ENCODE peak calls at places on chromosome 16, in eight cellular contexts. Y is NK-92 treated with Interleukin-12 subunit alpha and Interleukin-12 subunit beta, amount 100 ng/mL, for 24 hours; Q is CD4-positive, alpha-beta T cell; R is NCI-H2029; Z is globus pallidus; B is osteocyte; T is GM19239; M is body of pancreas. F is an unnamed sample.

GRCh38 chr16:87951550-87952538 is 610 bp downstream of the BANP start:
- DNase-seq in Y (no peak), Q (no peak), R (no peak), Z (no peak), B (no peak), T (no peak), M (peak), F (no peak)

GRCh38 chr16:50234771-50235556 is 31.4 kb upstream of the ADCY7 start:
- DNase-seq in Y (no peak), Q (no peak), R (no peak), Z (no peak), B (no peak), T (no peak), M (no peak), F (no peak)

GRCh38 chr16:69937465-69937951 is 13.6 kb upstream of the CLEC18A start:
- DNase-seq in Y (no peak), Q (no peak), R (no peak), Z (peak), B (no peak), T (no peak), M (no peak), F (no peak)

GRCh38 chr16:75252946-75253911 is 1.8 kb upstream of the BCAR1 start:
- DNase-seq in Y (no peak), Q (no peak), R (no peak), Z (no peak), B (peak), T (no peak), M (peak), F (no peak)

GRCh38 chr16:3954411-3954921 is 74.0 kb upstream of the CREBBP start:
- DNase-seq in Y (no peak), Q (no peak), R (no peak), Z (no peak), B (no peak), T (no peak), M (no peak), F (no peak)

GRCh38 chr16:64969221-64969620 is 152.6 kb downstream of the CDH11 start:
- DNase-seq in Y (no peak), Q (no peak), R (no peak), Z (peak), B (no peak), T (no peak), M (no peak), F (no peak)

GRCh38 chr16:53600076-53600475 is 97.1 kb upstream of the AKTIP start:
- DNase-seq in Y (no peak), Q (no peak), R (no peak), Z (no peak), B (no peak), T (no peak), M (no peak), F (no peak)

GRCh38 chr16:70460737-70461261 is 6.4 kb downstream of the FCSK start:
- DNase-seq in Y (no peak), Q (no peak), R (no peak), Z (no peak), B (no peak), T (no peak), M (no peak), F (no peak)

GRCh38 chr16:31085371-31085770 is 3.4 kb downstream of the PRSS53 start:
- DNase-seq in Y (no peak), Q (no peak), R (no peak), Z (no peak), B (no peak), T (no peak), M (no peak), F (no peak)

GRCh38 chr16:84839054-84839453 is 19.3 kb downstream of the CRISPLD2 start:
- DNase-seq in Y (no peak), Q (no peak), R (no peak), Z (no peak), B (no peak), T (no peak), M (no peak), F (no peak)

GRCh38 chr16:17316005-17316404 is 154.8 kb downstream of the XYLT1 start:
- DNase-seq in Y (no peak), Q (no peak), R (no peak), Z (no peak), B (no peak), T (no peak), M (no peak), F (no peak)

GRCh38 chr16:87393680-87394055 is 1.5 kb downstream of the MAP1LC3B start:
- DNase-seq in Y (no peak), Q (no peak), R (no peak), Z (no peak), B (no peak), T (no peak), M (no peak), F (no peak)

GRCh38 chr16:4316103-4316731 is 350 bp downstream of the GLIS2 start:
- DNase-seq in Y (no peak), Q (no peak), R (no peak), Z (no peak), B (peak), T (no peak), M (no peak), F (no peak)

GRCh38 chr16:50146479-50147435 is 6.3 kb upstream of the TENT4B start:
- DNase-seq in Y (no peak), Q (no peak), R (peak), Z (no peak), B (no peak), T (no peak), M (peak), F (no peak)

GRCh38 chr16:84687715-84688114 is 12.1 kb upstream of the USP10 start:
- DNase-seq in Y (no peak), Q (no peak), R (no peak), Z (no peak), B (no peak), T (peak), M (no peak), F (no peak)

GRCh38 chr16:68992521-68992920 is 112.9 kb upstream of the HAS3 start:
- DNase-seq in Y (no peak), Q (no peak), R (no peak), Z (no peak), B (no peak), T (no peak), M (no peak), F (no peak)

GRCh38 chr16:30066882-30067583 is 1.5 kb downstream of the ALDOA start:
- DNase-seq in Y (no peak), Q (no peak), R (no peak), Z (no peak), B (no peak), T (no peak), M (peak), F (no peak)

GRCh38 chr16:9840761-9841665 is 341.2 kb downstream of the GRIN2A start:
- DNase-seq in Y (no peak), Q (no peak), R (no peak), Z (no peak), B (no peak), T (no peak), M (no peak), F (no peak)

GRCh38 chr16:921321-921905 is 49.4 kb downstream of the LMF1 start:
- DNase-seq in Y (no peak), Q (no peak), R (no peak), Z (peak), B (no peak), T (no peak), M (no peak), F (no peak)

GRCh38 chr16:64858076-64858475 is 263.8 kb downstream of the CDH11 start:
- DNase-seq in Y (no peak), Q (no peak), R (no peak), Z (no peak), B (no peak), T (no peak), M (no peak), F (no peak)

GRCh38 chr16:55376045-55376444 is 52.0 kb downstream of the IRX6 start:
- DNase-seq in Y (no peak), Q (no peak), R (no peak), Z (no peak), B (no peak), T (no peak), M (no peak), F (no peak)

GRCh38 chr16:78505544-78506371 is 406.3 kb downstream of the WWOX start:
- DNase-seq in Y (no peak), Q (no peak), R (no peak), Z (peak), B (no peak), T (no peak), M (peak), F (no peak)

GRCh38 chr16:88645941-88646340 is 4.9 kb downstream of the CYBA start:
- DNase-seq in Y (no peak), Q (no peak), R (no peak), Z (no peak), B (no peak), T (no peak), M (no peak), F (no peak)

GRCh38 chr16:24980077-24980793 is 34.9 kb downstream of the ARHGAP17 start:
- DNase-seq in Y (no peak), Q (no peak), R (no peak), Z (no peak), B (no peak), T (no peak), M (peak), F (no peak)

GRCh38 chr16:74448990-74449389 is 27.7 kb upstream of the CLEC18B start:
- DNase-seq in Y (no peak), Q (no peak), R (no peak), Z (peak), B (no peak), T (no peak), M (peak), F (no peak)

GRCh38 chr16:56932588-56933265 is 785 bp downstream of the HERPUD1 start:
- DNase-seq in Y (peak), Q (no peak), R (peak), Z (peak), B (no peak), T (no peak), M (peak), F (peak)

GRCh38 chr16:12531937-12532336 is 271.8 kb downstream of the CPPED1 start:
- DNase-seq in Y (no peak), Q (no peak), R (no peak), Z (no peak), B (no peak), T (no peak), M (no peak), F (no peak)

GRCh38 chr16:84823484-84823883 is 3.7 kb downstream of the CRISPLD2 start:
- DNase-seq in Y (no peak), Q (no peak), R (no peak), Z (no peak), B (no peak), T (no peak), M (no peak), F (no peak)

GRCh38 chr16:64638804-64639203 is 483.1 kb downstream of the CDH11 start:
- DNase-seq in Y (no peak), Q (no peak), R (no peak), Z (no peak), B (no peak), T (no peak), M (no peak), F (no peak)

GRCh38 chr16:4435668-4436067 is 10.0 kb downstream of the DNAJA3 start:
- DNase-seq in Y (no peak), Q (no peak), R (no peak), Z (no peak), B (no peak), T (no peak), M (no peak), F (no peak)

GRCh38 chr16:15689290-15689689 is 39.2 kb downstream of the NDE1 start:
- DNase-seq in Y (no peak), Q (no peak), R (no peak), Z (no peak), B (no peak), T (no peak), M (no peak), F (no peak)

GRCh38 chr16:56336071-56336688 is 89.2 kb downstream of the AMFR start:
- DNase-seq in Y (no peak), Q (no peak), R (no peak), Z (no peak), B (no peak), T (no peak), M (no peak), F (no peak)

GRCh38 chr16:1940273-1941161 is 2.5 kb downstream of the MSRB1 start:
- DNase-seq in Y (no peak), Q (no peak), R (no peak), Z (no peak), B (no peak), T (no peak), M (peak), F (no peak)

GRCh38 chr16:31108035-31108793 is at the start of gene BCKDK:
- DNase-seq in Y (peak), Q (peak), R (peak), Z (peak), B (peak), T (peak), M (peak), F (peak)

GRCh38 chr16:57240872-57241271 is 4.2 kb upstream of the ARL2BP start:
- DNase-seq in Y (no peak), Q (no peak), R (no peak), Z (no peak), B (no peak), T (peak), M (no peak), F (no peak)

GRCh38 chr16:1123525-1124230 is 27.6 kb upstream of the C1QTNF8 start:
- DNase-seq in Y (no peak), Q (no peak), R (no peak), Z (no peak), B (no peak), T (no peak), M (no peak), F (no peak)

GRCh38 chr16:77790964-77791363 is 2.6 kb downstream of the VAT1L start:
- DNase-seq in Y (no peak), Q (no peak), R (no peak), Z (no peak), B (no peak), T (no peak), M (no peak), F (no peak)

GRCh38 chr16:28498666-28499065 is 4.2 kb downstream of the APOBR start:
- DNase-seq in Y (no peak), Q (no peak), R (no peak), Z (no peak), B (no peak), T (no peak), M (no peak), F (no peak)

F was measured in CD8-positive, alpha-beta memory T cell.